ENCODE peak calls at places on chromosomes 16 and 17, in ten cellular contexts. O is NCI-H69; D is NCI-H1436; A is activated CD4-positive, alpha-beta T cell treated with anti-CD3 and anti-CD28 coated beads, Interleukin-2, amount 50 U/mL, for 4 hours; T is fibroblast of gingiva; E is T-helper 9 cell; Q is smooth muscle cell of the brain vasculature; S is Caki2; W is ELR; U is lung. N is an unnamed sample.

GRCh38 chr17:12070561-12070960 is 49.9 kb downstream of the MAP2K4 start:
- DNase-seq in O (no peak), D (no peak), A (no peak), T (peak; percentile 43), E (no peak), Q (no peak), S (no peak), W (peak; percentile 66), U (no peak), N (peak; percentile 90)

GRCh38 chr16:70345840-70346239 is 863 bp upstream of the DDX19A start:
- DNase-seq in O (no peak), D (no peak), A (no peak), T (no peak), E (no peak), Q (no peak), S (no peak), W (no peak), U (no peak), N (no peak)

GRCh38 chr17:8740486-8740885 is 4.2 kb downstream of the CCDC42 start:
- DNase-seq in O (peak; percentile 5), D (no peak), A (peak; percentile 10), T (no peak), E (peak; percentile 40), Q (no peak), S (no peak), W (no peak), U (no peak), N (no peak)

GRCh38 chr16:50336884-50337283 is 31.9 kb downstream of the BRD7 start:
- DNase-seq in O (no peak), D (no peak), A (no peak), T (no peak), E (no peak), Q (no peak), S (no peak), W (no peak), U (no peak), N (no peak)

GRCh38 chr17:2723997-2724782 is 12.6 kb upstream of the CLUH start:
- DNase-seq in O (peak; percentile 69), D (no peak), A (no peak), T (no peak), E (no peak), Q (no peak), S (no peak), W (no peak), U (no peak), N (no peak)

GRCh38 chr17:57459286-57459915 is 203.1 kb downstream of the MSI2 start:
- DNase-seq in O (peak; percentile 42), D (no peak), A (no peak), T (no peak), E (no peak), Q (no peak), S (peak; percentile 98), W (peak; percentile 90), U (no peak), N (peak; percentile 89)

GRCh38 chr16:67263201-67263600 is 14.4 kb downstream of the SLC9A5 start:
- DNase-seq in O (no peak), D (no peak), A (no peak), T (no peak), E (no peak), Q (no peak), S (no peak), W (no peak), U (no peak), N (no peak)

GRCh38 chr17:4500188-4500565 is 1.5 kb downstream of the SPNS2 start:
- DNase-seq in O (peak; percentile 26), D (no peak), A (no peak), T (no peak), E (no peak), Q (no peak), S (no peak), W (no peak), U (no peak), N (no peak)

GRCh38 chr16:84509032-84509950 is 4.8 kb upstream of the MEAK7 start:
- DNase-seq in O (no peak), D (no peak), A (no peak), T (no peak), E (no peak), Q (no peak), S (no peak), W (no peak), U (no peak), N (no peak)

GRCh38 chr17:81037026-81037782 is 2.3 kb downstream of the BAIAP2 start:
- DNase-seq in O (no peak), D (no peak), A (no peak), T (peak; percentile 49), E (no peak), Q (no peak), S (no peak), W (no peak), U (peak; percentile 80), N (no peak)

GRCh38 chr17:30196504-30196903 is 39.0 kb downstream of the SLC6A4 start:
- DNase-seq in O (no peak), D (no peak), A (no peak), T (no peak), E (no peak), Q (no peak), S (no peak), W (no peak), U (no peak), N (no peak)

N was measured in EH.